ENCODE peak calls at places on chromosome 3, in six cellular contexts. J, N, M, R, D and H are unnamed samples.

GRCh38 chr3:45777111-45777752 is 19.1 kb downstream of the SLC6A20 start:
- DNase-seq in R (no peak), M (no peak), N (no peak), D (no peak), J (no peak), H (no peak)

GRCh38 chr3:58180940-58181587 is 29.7 kb downstream of the DNASE1L3 start:
- DNase-seq in N (no peak), D (no peak), J (no peak), M (no peak), R (no peak), H (no peak)

GRCh38 chr3:107430214-107431047 is 53.2 kb downstream of the CCDC54 start:
- DNase-seq in R (no peak), J (no peak), N (no peak), D (peak; percentile 45), M (no peak), H (no peak)

GRCh38 chr3:169923831-169924230 is 12.5 kb downstream of the SAMD7 start:
- DNase-seq in D (no peak), R (no peak), N (no peak), M (no peak), J (no peak), H (no peak)

GRCh38 chr3:160061525-160061924 is 72.9 kb downstream of the IL12A start:
- DNase-seq in D (no peak), M (no peak), J (no peak), N (no peak), R (no peak), H (no peak)

GRCh38 chr3:178966299-178967183 is 105.1 kb downstream of the ZMAT3 start:
- DNase-seq in R (peak; percentile 81), D (no peak), M (no peak), J (no peak), N (no peak), H (peak; percentile 46)

GRCh38 chr3:14152233-14152962 is 26.0 kb downstream of the XPC start:
- DNase-seq in R (no peak), M (no peak), D (no peak), J (no peak), N (no peak), H (no peak)

GRCh38 chr3:54756330-54756731 is 171.5 kb downstream of the LRTM1 start:
- DNase-seq in M (no peak), N (no peak), R (no peak), D (no peak), J (no peak), H (no peak)